ENCODE peak calls at places on chromosomes 7 and 10, in five cellular contexts. One of them, this sample, is unnamed.

GRCh38 chr10:103535595-103535994 is 42.1 kb downstream of the NEURL1 start:
- DNase-seq in K562: no peak
- DNase-seq in GM12878: no peak
- DNase-seq in H1: no peak
- DNase-seq in HepG2: no peak
- DNase-seq in this sample: no peak

GRCh38 chr10:110774069-110775021 is 97.4 kb upstream of the PDCD4 start:
- DNase-seq in GM12878: peak
- DNase-seq in K562: peak
- DNase-seq in H1: no peak
- DNase-seq in HepG2: peak
- DNase-seq in this sample: peak

GRCh38 chr10:22673785-22674184 is 40.6 kb downstream of the PIP4K2A start:
- DNase-seq in GM12878: no peak
- DNase-seq in K562: no peak
- DNase-seq in H1: no peak
- DNase-seq in HepG2: no peak
- DNase-seq in this sample: no peak

GRCh38 chr7:150586778-150587152 is 19.6 kb downstream of the GIMAP4 start:
- DNase-seq in HepG2: no peak
- DNase-seq in K562: no peak
- DNase-seq in GM12878: no peak
- DNase-seq in H1: no peak
- DNase-seq in this sample: no peak

GRCh38 chr7:131674131-131674530 is 117.7 kb upstream of the PODXL start:
- DNase-seq in H1: no peak
- DNase-seq in K562: no peak
- DNase-seq in GM12878: no peak
- DNase-seq in HepG2: no peak
- DNase-seq in this sample: no peak

GRCh38 chr10:51879238-51879637 is 179.8 kb upstream of the CSTF2T start:
- DNase-seq in H1: no peak
- DNase-seq in K562: no peak
- DNase-seq in GM12878: peak
- DNase-seq in HepG2: no peak
- DNase-seq in this sample: no peak

GRCh38 chr7:151206914-151207313 is 3.4 kb downstream of the H2BK1 start:
- DNase-seq in GM12878: no peak
- DNase-seq in HepG2: no peak
- DNase-seq in H1: no peak
- DNase-seq in K562: peak
- DNase-seq in this sample: no peak

GRCh38 chr10:90788987-90789386 is 68.9 kb downstream of the HTR7 start:
- DNase-seq in GM12878: peak
- DNase-seq in HepG2: no peak
- DNase-seq in H1: no peak
- DNase-seq in K562: no peak
- DNase-seq in this sample: no peak

GRCh38 chr7:24874791-24875190 is 105.2 kb downstream of the OSBPL3 start:
- DNase-seq in H1: no peak
- DNase-seq in HepG2: no peak
- DNase-seq in GM12878: no peak
- DNase-seq in K562: no peak
- DNase-seq in this sample: no peak

GRCh38 chr10:80540136-80540535 is 2.4 kb downstream of the SH2D4B start:
- DNase-seq in H1: no peak
- DNase-seq in K562: no peak
- DNase-seq in HepG2: no peak
- DNase-seq in GM12878: no peak
- DNase-seq in this sample: no peak

GRCh38 chr10:60352105-60352504 is 37.6 kb downstream of the ANK3 start:
- DNase-seq in GM12878: peak
- DNase-seq in H1: no peak
- DNase-seq in K562: no peak
- DNase-seq in HepG2: no peak
- DNase-seq in this sample: no peak

GRCh38 chr7:129359641-129360040 is 74.6 kb upstream of the STRIP2 start:
- DNase-seq in GM12878: no peak
- DNase-seq in HepG2: no peak
- DNase-seq in H1: no peak
- DNase-seq in K562: no peak
- DNase-seq in this sample: no peak

GRCh38 chr7:7707756-7708310 is 10.6 kb downstream of the RPA3 start:
- DNase-seq in GM12878: no peak
- DNase-seq in K562: no peak
- DNase-seq in H1: peak
- DNase-seq in HepG2: peak
- DNase-seq in this sample: no peak

GRCh38 chr7:36726311-36726710 is 2.0 kb upstream of the AOAH start:
- DNase-seq in HepG2: no peak
- DNase-seq in GM12878: no peak
- DNase-seq in H1: no peak
- DNase-seq in K562: no peak
- DNase-seq in this sample: no peak

GRCh38 chr10:23955456-23955855 is 253.5 kb upstream of the KIAA1217 start:
- DNase-seq in H1: no peak
- DNase-seq in HepG2: no peak
- DNase-seq in GM12878: no peak
- DNase-seq in K562: no peak
- DNase-seq in this sample: no peak

GRCh38 chr10:73584737-73585136 is 6.4 kb downstream of the USP54 start:
- DNase-seq in GM12878: no peak
- DNase-seq in H1: no peak
- DNase-seq in K562: no peak
- DNase-seq in HepG2: peak
- DNase-seq in this sample: no peak

GRCh38 chr10:113169853-113170455 is 219.9 kb downstream of the TCF7L2 start:
- DNase-seq in H1: no peak
- DNase-seq in GM12878: peak
- DNase-seq in HepG2: no peak
- DNase-seq in K562: no peak
- DNase-seq in this sample: no peak

GRCh38 chr10:47374611-47375536 is 9.2 kb downstream of the ZNF488 start:
- DNase-seq in K562: no peak
- DNase-seq in GM12878: no peak
- DNase-seq in HepG2: no peak
- DNase-seq in H1: no peak
- DNase-seq in this sample: no peak

GRCh38 chr7:157654350-157654749 is 317.5 kb downstream of the DNAJB6 start:
- DNase-seq in H1: no peak
- DNase-seq in GM12878: no peak
- DNase-seq in HepG2: no peak
- DNase-seq in K562: no peak
- DNase-seq in this sample: no peak

GRCh38 chr10:97721871-97722780 is 8.6 kb downstream of the MARVELD1 start:
- DNase-seq in K562: no peak
- DNase-seq in H1: no peak
- DNase-seq in HepG2: no peak
- DNase-seq in GM12878: no peak
- DNase-seq in this sample: no peak

GRCh38 chr10:71836594-71836970 is 14.5 kb downstream of the PSAP start:
- DNase-seq in GM12878: peak
- DNase-seq in H1: no peak
- DNase-seq in K562: no peak
- DNase-seq in HepG2: no peak
- DNase-seq in this sample: no peak

GRCh38 chr10:53839437-53840039 is 961.5 kb downstream of the PCDH15 start:
- DNase-seq in GM12878: no peak
- DNase-seq in HepG2: peak
- DNase-seq in K562: no peak
- DNase-seq in H1: no peak
- DNase-seq in this sample: no peak

GRCh38 chr10:12177642-12178041 is 18.0 kb downstream of the NUDT5 start:
- DNase-seq in K562: no peak
- DNase-seq in GM12878: no peak
- DNase-seq in H1: no peak
- DNase-seq in HepG2: no peak
- DNase-seq in this sample: no peak

GRCh38 chr7:73742753-73743641 is 4.4 kb upstream of the ABHD11 start:
- DNase-seq in H1: peak
- DNase-seq in HepG2: peak
- DNase-seq in K562: no peak
- DNase-seq in GM12878: no peak
- DNase-seq in this sample: peak

DNA sequence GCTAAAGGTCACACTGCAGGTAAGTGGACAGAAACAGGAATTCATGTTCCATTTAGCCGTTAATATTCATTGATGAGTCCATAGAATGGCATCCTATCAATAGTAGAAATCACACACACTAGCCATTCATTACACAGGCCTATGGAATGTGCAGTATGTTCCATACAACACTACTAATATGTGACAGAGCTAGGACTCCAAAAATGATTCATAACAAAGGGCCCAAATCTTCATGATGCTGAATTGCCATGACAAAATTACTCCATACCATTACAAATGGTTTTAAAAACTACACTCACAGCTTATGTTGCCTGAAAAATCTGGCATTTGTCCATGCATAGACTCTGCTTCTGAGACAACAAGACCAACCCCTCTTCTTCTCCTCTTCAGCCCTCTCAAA is 549.1 kb downstream of the XPNPEP1 start:
- DNase-seq in GM12878: no peak
- DNase-seq in H1: no peak
- DNase-seq in K562: no peak
- DNase-seq in HepG2: no peak
- DNase-seq in this sample: no peak
- TF ChIP-seq ATF3 in GM12878: no peak
- TF ChIP-seq ATF3 in H1: no peak
- TF ChIP-seq ATF3 in K562: no peak
- TF ChIP-seq ATF3 in HepG2: no peak
- TF ChIP-seq ATF3 in this sample: no peak

GRCh38 chr7:23279819-23280525 is 19.2 kb upstream of the MALSU1 start:
- DNase-seq in H1: no peak
- DNase-seq in K562: no peak
- DNase-seq in HepG2: no peak
- DNase-seq in GM12878: no peak
- DNase-seq in this sample: no peak
- TF ChIP-seq JUND in H1: no peak
- TF ChIP-seq JUND in K562: no peak
- TF ChIP-seq JUND in HepG2: no peak
- TF ChIP-seq JUND in GM12878: no peak
- TF ChIP-seq JUND in this sample: no peak

DNA sequence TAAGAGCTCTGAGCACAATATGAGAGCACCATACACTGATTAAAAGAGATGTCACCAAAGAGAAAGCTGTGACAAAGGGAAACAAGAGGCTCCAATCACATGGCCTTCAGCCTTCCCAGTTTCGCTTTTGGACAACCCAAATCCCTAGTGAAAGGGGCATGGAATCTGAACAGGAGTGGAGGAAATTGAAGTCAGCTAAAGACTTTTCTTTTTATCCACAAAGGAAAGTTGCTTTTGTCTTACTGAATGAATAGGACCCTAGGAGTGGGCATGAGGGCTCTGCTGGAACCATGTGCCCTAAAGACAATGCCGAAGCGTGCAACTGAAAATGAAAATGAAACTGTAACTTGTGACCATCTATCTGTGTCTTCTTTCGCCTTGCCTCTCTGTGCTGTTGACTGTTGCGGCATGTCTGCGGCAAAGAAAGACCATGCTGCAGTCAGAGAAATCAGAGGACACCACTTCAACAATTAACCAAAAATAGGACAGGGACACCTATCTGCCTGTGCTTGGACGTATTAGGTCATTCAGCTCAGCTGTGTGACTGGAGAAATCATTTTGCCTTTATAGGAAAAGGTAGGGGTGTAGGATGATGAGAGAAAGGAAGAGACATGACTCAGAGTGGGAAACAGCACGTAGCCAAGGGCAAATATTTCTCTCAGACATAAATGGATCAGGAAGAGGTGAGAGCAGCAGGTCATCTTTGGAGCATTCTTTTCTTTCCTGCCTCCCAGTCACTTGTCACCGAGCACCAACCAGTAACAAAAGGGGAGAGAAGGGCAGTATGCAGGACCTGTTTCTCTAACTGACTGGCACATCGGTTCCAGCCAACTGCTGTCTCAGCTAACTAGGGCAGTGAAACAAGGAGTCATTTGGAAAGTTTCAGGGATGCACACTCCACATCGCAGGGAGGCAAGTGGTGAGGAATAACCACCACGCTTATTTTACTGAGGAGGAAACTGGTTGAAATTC is 12.3 kb downstream of the CAV2 start:
- DNase-seq in GM12878: peak
- DNase-seq in K562: peak
- DNase-seq in HepG2: peak
- DNase-seq in H1: no peak
- DNase-seq in this sample: peak
- TF ChIP-seq RAD21 in GM12878: no peak
- TF ChIP-seq RAD21 in K562: no peak
- TF ChIP-seq RAD21 in HepG2: no peak
- TF ChIP-seq RAD21 in H1: no peak
- TF ChIP-seq RAD21 in this sample: no peak

DNA sequence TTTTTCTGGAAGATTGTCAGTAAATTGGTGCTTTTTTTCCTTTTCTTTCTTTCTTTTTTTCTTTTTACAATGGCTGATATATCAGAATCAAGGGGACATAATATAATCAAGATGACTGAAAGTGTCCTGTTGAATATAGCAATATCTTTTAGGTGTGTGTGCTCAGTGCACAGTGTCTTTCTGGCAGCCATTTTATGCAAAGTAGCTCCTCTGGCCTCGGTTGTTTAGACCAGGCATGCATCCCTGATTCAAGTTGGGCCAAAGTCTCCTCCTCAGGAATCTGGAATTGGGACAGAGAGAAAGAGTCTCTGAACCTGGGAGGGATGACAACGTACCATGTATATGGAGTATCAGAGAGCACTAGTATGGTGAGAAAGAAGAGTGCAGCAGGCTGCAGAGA is 49.0 kb upstream of the MTPN start:
- DNase-seq in HepG2: no peak
- DNase-seq in K562: no peak
- DNase-seq in GM12878: no peak
- DNase-seq in H1: no peak
- DNase-seq in this sample: no peak
- TF ChIP-seq ATF3 in HepG2: no peak
- TF ChIP-seq ATF3 in K562: no peak
- TF ChIP-seq ATF3 in GM12878: no peak
- TF ChIP-seq ATF3 in H1: no peak
- TF ChIP-seq ATF3 in this sample: no peak

GRCh38 chr10:127715782-127716378 is 21.1 kb upstream of the FOXI2 start:
- DNase-seq in HepG2: peak
- DNase-seq in K562: no peak
- DNase-seq in GM12878: no peak
- DNase-seq in H1: no peak
- DNase-seq in this sample: peak
- TF ChIP-seq JUND in HepG2: no peak
- TF ChIP-seq JUND in K562: no peak
- TF ChIP-seq JUND in GM12878: no peak
- TF ChIP-seq JUND in H1: no peak
- TF ChIP-seq JUND in this sample: no peak

DNA sequence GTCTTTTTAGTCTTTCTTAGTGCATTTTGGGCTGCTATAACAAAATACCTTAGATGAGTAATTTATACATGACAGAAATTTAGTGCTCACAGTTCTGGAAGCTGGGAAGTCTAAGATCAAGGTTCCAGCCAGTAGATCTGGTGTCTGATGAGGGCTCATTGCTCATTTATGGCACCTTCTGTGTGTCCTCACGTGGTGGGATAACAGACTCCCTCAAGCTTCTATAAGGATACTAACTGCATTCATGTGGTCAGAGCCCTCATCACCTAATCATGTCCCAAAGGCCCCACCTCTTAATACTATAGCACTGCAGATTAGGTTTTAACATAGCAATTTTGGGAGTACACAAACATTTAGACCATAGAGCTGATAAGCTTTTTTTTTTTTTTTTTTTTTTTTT is 80.4 kb downstream of the ZNRF2 start:
- DNase-seq in K562: no peak
- DNase-seq in HepG2: no peak
- DNase-seq in GM12878: no peak
- DNase-seq in H1: no peak
- DNase-seq in this sample: no peak
- TF ChIP-seq RAD21 in K562: no peak
- TF ChIP-seq RAD21 in HepG2: no peak
- TF ChIP-seq RAD21 in GM12878: no peak
- TF ChIP-seq RAD21 in H1: no peak
- TF ChIP-seq RAD21 in this sample: no peak

This sample was measured in HCT116.